ENCODE peak calls at places on chromosomes 16 and 17, in ten cellular contexts. One of them, this sample, is unnamed.

GRCh38 chr17:80649200-80649644 is 104.6 kb downstream of the RPTOR start:
- DNase-seq in NCI-H1436: no peak
- DNase-seq in MV-4-11: no peak
- DNase-seq in SHP77: no peak
- DNase-seq in cardiac fibroblast: peak; percentile 15
- DNase-seq in T-helper 17 cell: no peak
- DNase-seq in right lobe of liver: no peak
- DNase-seq in lung: no peak
- DNase-seq in NCI-H1092 treated with DMSO at 0.1 percent for 48 hours: no peak
- DNase-seq in activated T-helper 1 cell treated with anti-CD3 and anti-CD28 coated beads, Interleukin-12 subunit alpha, Interleukin-12 subunit beta, Interleukin-2, Interleukin-4 antibody, amounts not matched to agents 30 ng/mL and 10 ng/mL and 1 ng/mL, durations not matched to agents 14 hours and 24 hours and 36 hours: no peak
- DNase-seq in this sample: no peak

GRCh38 chr17:44176671-44177501 is 6.4 kb downstream of the ASB16 start:
- DNase-seq in NCI-H1092 treated with DMSO at 0.1 percent for 48 hours: no peak
- DNase-seq in activated T-helper 1 cell treated with anti-CD3 and anti-CD28 coated beads, Interleukin-12 subunit alpha, Interleukin-12 subunit beta, Interleukin-2, Interleukin-4 antibody, amounts not matched to agents 30 ng/mL and 10 ng/mL and 1 ng/mL, durations not matched to agents 14 hours and 24 hours and 36 hours: no peak
- DNase-seq in NCI-H1436: no peak
- DNase-seq in T-helper 17 cell: no peak
- DNase-seq in lung: no peak
- DNase-seq in right lobe of liver: no peak
- DNase-seq in MV-4-11: no peak
- DNase-seq in cardiac fibroblast: no peak
- DNase-seq in SHP77: no peak
- DNase-seq in this sample: no peak

GRCh38 chr16:27547851-27548250 is 1.9 kb downstream of the GTF3C1 start:
- DNase-seq in SHP77: no peak
- DNase-seq in T-helper 17 cell: no peak
- DNase-seq in right lobe of liver: no peak
- DNase-seq in activated T-helper 1 cell treated with anti-CD3 and anti-CD28 coated beads, Interleukin-12 subunit alpha, Interleukin-12 subunit beta, Interleukin-2, Interleukin-4 antibody, amounts not matched to agents 30 ng/mL and 10 ng/mL and 1 ng/mL, durations not matched to agents 14 hours and 24 hours and 36 hours: no peak
- DNase-seq in NCI-H1092 treated with DMSO at 0.1 percent for 48 hours: no peak
- DNase-seq in MV-4-11: no peak
- DNase-seq in NCI-H1436: no peak
- DNase-seq in lung: no peak
- DNase-seq in cardiac fibroblast: no peak
- DNase-seq in this sample: no peak

GRCh38 chr16:80899804-80900592 is 95.6 kb upstream of the CDYL2 start:
- DNase-seq in MV-4-11: peak; percentile 29
- DNase-seq in activated T-helper 1 cell treated with anti-CD3 and anti-CD28 coated beads, Interleukin-12 subunit alpha, Interleukin-12 subunit beta, Interleukin-2, Interleukin-4 antibody, amounts not matched to agents 30 ng/mL and 10 ng/mL and 1 ng/mL, durations not matched to agents 14 hours and 24 hours and 36 hours: no peak
- DNase-seq in cardiac fibroblast: peak; percentile 98
- DNase-seq in NCI-H1092 treated with DMSO at 0.1 percent for 48 hours: peak; percentile 30
- DNase-seq in lung: peak; percentile 66
- DNase-seq in SHP77: peak; percentile 77
- DNase-seq in right lobe of liver: peak; percentile 81
- DNase-seq in T-helper 17 cell: no peak
- DNase-seq in NCI-H1436: no peak
- DNase-seq in this sample: no peak

GRCh38 chr16:84281077-84281476 is 13.6 kb upstream of the WFDC1 start:
- DNase-seq in cardiac fibroblast: peak; percentile 34
- DNase-seq in lung: no peak
- DNase-seq in SHP77: no peak
- DNase-seq in T-helper 17 cell: no peak
- DNase-seq in activated T-helper 1 cell treated with anti-CD3 and anti-CD28 coated beads, Interleukin-12 subunit alpha, Interleukin-12 subunit beta, Interleukin-2, Interleukin-4 antibody, amounts not matched to agents 30 ng/mL and 10 ng/mL and 1 ng/mL, durations not matched to agents 14 hours and 24 hours and 36 hours: no peak
- DNase-seq in NCI-H1436: no peak
- DNase-seq in right lobe of liver: no peak
- DNase-seq in MV-4-11: no peak
- DNase-seq in NCI-H1092 treated with DMSO at 0.1 percent for 48 hours: no peak
- DNase-seq in this sample: no peak

GRCh38 chr16:15765880-15766279 is 90.9 kb downstream of the MYH11 start:
- DNase-seq in MV-4-11: peak; percentile 61
- DNase-seq in T-helper 17 cell: no peak
- DNase-seq in activated T-helper 1 cell treated with anti-CD3 and anti-CD28 coated beads, Interleukin-12 subunit alpha, Interleukin-12 subunit beta, Interleukin-2, Interleukin-4 antibody, amounts not matched to agents 30 ng/mL and 10 ng/mL and 1 ng/mL, durations not matched to agents 14 hours and 24 hours and 36 hours: peak; percentile 33
- DNase-seq in SHP77: peak; percentile 16
- DNase-seq in NCI-H1092 treated with DMSO at 0.1 percent for 48 hours: peak; percentile 2
- DNase-seq in right lobe of liver: no peak
- DNase-seq in cardiac fibroblast: peak; percentile 59
- DNase-seq in lung: no peak
- DNase-seq in NCI-H1436: peak; percentile 79
- DNase-seq in this sample: peak; percentile 11

GRCh38 chr16:78196527-78196926 is 97.1 kb downstream of the WWOX start:
- DNase-seq in NCI-H1436: peak; percentile 85
- DNase-seq in right lobe of liver: no peak
- DNase-seq in NCI-H1092 treated with DMSO at 0.1 percent for 48 hours: no peak
- DNase-seq in activated T-helper 1 cell treated with anti-CD3 and anti-CD28 coated beads, Interleukin-12 subunit alpha, Interleukin-12 subunit beta, Interleukin-2, Interleukin-4 antibody, amounts not matched to agents 30 ng/mL and 10 ng/mL and 1 ng/mL, durations not matched to agents 14 hours and 24 hours and 36 hours: no peak
- DNase-seq in SHP77: no peak
- DNase-seq in lung: no peak
- DNase-seq in cardiac fibroblast: no peak
- DNase-seq in MV-4-11: no peak
- DNase-seq in T-helper 17 cell: no peak
- DNase-seq in this sample: peak; percentile 58

GRCh38 chr17:38534498-38534885 is 71.3 kb downstream of the SRCIN1 start:
- DNase-seq in lung: no peak
- DNase-seq in activated T-helper 1 cell treated with anti-CD3 and anti-CD28 coated beads, Interleukin-12 subunit alpha, Interleukin-12 subunit beta, Interleukin-2, Interleukin-4 antibody, amounts not matched to agents 30 ng/mL and 10 ng/mL and 1 ng/mL, durations not matched to agents 14 hours and 24 hours and 36 hours: no peak
- DNase-seq in NCI-H1436: no peak
- DNase-seq in SHP77: no peak
- DNase-seq in cardiac fibroblast: no peak
- DNase-seq in T-helper 17 cell: no peak
- DNase-seq in right lobe of liver: no peak
- DNase-seq in MV-4-11: no peak
- DNase-seq in NCI-H1092 treated with DMSO at 0.1 percent for 48 hours: no peak
- DNase-seq in this sample: no peak

GRCh38 chr17:73589096-73589980 is 54.9 kb downstream of the SDK2 start:
- DNase-seq in activated T-helper 1 cell treated with anti-CD3 and anti-CD28 coated beads, Interleukin-12 subunit alpha, Interleukin-12 subunit beta, Interleukin-2, Interleukin-4 antibody, amounts not matched to agents 30 ng/mL and 10 ng/mL and 1 ng/mL, durations not matched to agents 14 hours and 24 hours and 36 hours: no peak
- DNase-seq in NCI-H1436: peak; percentile 90
- DNase-seq in right lobe of liver: no peak
- DNase-seq in SHP77: no peak
- DNase-seq in T-helper 17 cell: no peak
- DNase-seq in lung: no peak
- DNase-seq in NCI-H1092 treated with DMSO at 0.1 percent for 48 hours: peak; percentile 73
- DNase-seq in cardiac fibroblast: no peak
- DNase-seq in MV-4-11: no peak
- DNase-seq in this sample: peak; percentile 65

GRCh38 chr17:65173284-65173793 is 36.2 kb downstream of the RGS9 start:
- DNase-seq in right lobe of liver: peak; percentile 31
- DNase-seq in cardiac fibroblast: peak; percentile 86
- DNase-seq in NCI-H1436: peak; percentile 73
- DNase-seq in SHP77: no peak
- DNase-seq in MV-4-11: no peak
- DNase-seq in NCI-H1092 treated with DMSO at 0.1 percent for 48 hours: peak; percentile 35
- DNase-seq in T-helper 17 cell: peak; percentile 29
- DNase-seq in activated T-helper 1 cell treated with anti-CD3 and anti-CD28 coated beads, Interleukin-12 subunit alpha, Interleukin-12 subunit beta, Interleukin-2, Interleukin-4 antibody, amounts not matched to agents 30 ng/mL and 10 ng/mL and 1 ng/mL, durations not matched to agents 14 hours and 24 hours and 36 hours: peak; percentile 71
- DNase-seq in lung: no peak
- DNase-seq in this sample: no peak

GRCh38 chr16:3610698-3611144 is 685 bp downstream of the SLX4 start:
- DNase-seq in cardiac fibroblast: peak; percentile 19
- DNase-seq in MV-4-11: no peak
- DNase-seq in NCI-H1092 treated with DMSO at 0.1 percent for 48 hours: no peak
- DNase-seq in T-helper 17 cell: no peak
- DNase-seq in NCI-H1436: no peak
- DNase-seq in SHP77: peak; percentile 10
- DNase-seq in activated T-helper 1 cell treated with anti-CD3 and anti-CD28 coated beads, Interleukin-12 subunit alpha, Interleukin-12 subunit beta, Interleukin-2, Interleukin-4 antibody, amounts not matched to agents 30 ng/mL and 10 ng/mL and 1 ng/mL, durations not matched to agents 14 hours and 24 hours and 36 hours: no peak
- DNase-seq in right lobe of liver: no peak
- DNase-seq in lung: no peak
- DNase-seq in this sample: peak; percentile 17

GRCh38 chr17:53150101-53150698 is 672.5 kb upstream of the KIF2B start:
- DNase-seq in T-helper 17 cell: no peak
- DNase-seq in MV-4-11: no peak
- DNase-seq in activated T-helper 1 cell treated with anti-CD3 and anti-CD28 coated beads, Interleukin-12 subunit alpha, Interleukin-12 subunit beta, Interleukin-2, Interleukin-4 antibody, amounts not matched to agents 30 ng/mL and 10 ng/mL and 1 ng/mL, durations not matched to agents 14 hours and 24 hours and 36 hours: no peak
- DNase-seq in NCI-H1436: peak; percentile 17
- DNase-seq in NCI-H1092 treated with DMSO at 0.1 percent for 48 hours: peak; percentile 8
- DNase-seq in right lobe of liver: no peak
- DNase-seq in SHP77: peak; percentile 69
- DNase-seq in cardiac fibroblast: no peak
- DNase-seq in lung: no peak
- DNase-seq in this sample: no peak

GRCh38 chr17:59347975-59348391 is 16.5 kb downstream of the YPEL2 start:
- DNase-seq in cardiac fibroblast: no peak
- DNase-seq in lung: no peak
- DNase-seq in T-helper 17 cell: no peak
- DNase-seq in right lobe of liver: no peak
- DNase-seq in NCI-H1092 treated with DMSO at 0.1 percent for 48 hours: no peak
- DNase-seq in activated T-helper 1 cell treated with anti-CD3 and anti-CD28 coated beads, Interleukin-12 subunit alpha, Interleukin-12 subunit beta, Interleukin-2, Interleukin-4 antibody, amounts not matched to agents 30 ng/mL and 10 ng/mL and 1 ng/mL, durations not matched to agents 14 hours and 24 hours and 36 hours: no peak
- DNase-seq in SHP77: no peak
- DNase-seq in MV-4-11: peak; percentile 63
- DNase-seq in NCI-H1436: no peak
- DNase-seq in this sample: no peak